ENCODE peak calls at places on chromosomes 13 and 19, in eight cellular contexts. C is upper lobe of right lung; D is CD8-positive, alpha-beta T cell; N is NCI-H2227 treated with DMSO at 0.1 percent for 48 hours; S is CD8-positive, alpha-beta memory T cell; G is GM12865; P is fibroblast of lung; Y is brain microvascular endothelial cell. M is an unnamed sample.

GRCh38 chr19:30710721-30711120 is 338.5 kb downstream of the ZNF536 start:
- DNase-seq in S (no peak), G (no peak), N (no peak), P (no peak), D (no peak), Y (no peak), C (no peak), M (no peak)

GRCh38 chr19:7857727-7858701 is 16.2 kb downstream of the PRR36 start:
- DNase-seq in D (no peak), Y (no peak), C (no peak), G (no peak), S (no peak), P (no peak), N (peak), M (no peak)

GRCh38 chr13:98014766-98015165 is 61.3 kb downstream of the IPO5 start:
- DNase-seq in N (no peak), Y (peak), G (no peak), P (peak), S (no peak), C (no peak), D (no peak), M (no peak)

GRCh38 chr13:20402881-20403280 is 122.8 kb downstream of the CRYL1 start:
- DNase-seq in D (no peak), S (no peak), N (no peak), Y (no peak), G (no peak), P (no peak), C (no peak), M (no peak)

GRCh38 chr19:38035515-38036495 is 128.8 kb downstream of the SIPA1L3 start:
- DNase-seq in C (no peak), G (no peak), S (no peak), P (no peak), Y (peak), D (no peak), N (peak), M (no peak)

GRCh38 chr19:29873024-29873800 is 61.4 kb downstream of the CCNE1 start:
- DNase-seq in N (peak), Y (no peak), P (peak), D (peak), C (peak), S (peak), G (peak), M (no peak)

GRCh38 chr13:30159446-30159839 is 147.9 kb downstream of the KATNAL1 start:
- DNase-seq in S (no peak), N (no peak), P (peak), G (peak), D (no peak), C (no peak), Y (peak), M (peak)

GRCh38 chr19:50380767-50381166 is 3.4 kb upstream of the POLD1 start:
- DNase-seq in S (no peak), G (no peak), P (no peak), Y (no peak), C (peak), D (no peak), N (no peak), M (no peak)

GRCh38 chr13:113243847-113244246 is 34.4 kb downstream of the CUL4A start:
- DNase-seq in P (no peak), S (no peak), Y (no peak), G (no peak), N (no peak), C (no peak), D (no peak), M (no peak)

GRCh38 chr19:32404213-32404938 is 1.2 kb upstream of the DPY19L3 start:
- DNase-seq in S (no peak), G (peak), N (peak), P (no peak), C (no peak), Y (no peak), D (no peak), M (no peak)

GRCh38 chr19:11164879-11165406 is 9.4 kb upstream of the SPC24 start:
- DNase-seq in P (peak), C (no peak), G (no peak), N (no peak), D (no peak), S (no peak), Y (no peak), M (no peak)

GRCh38 chr19:5341981-5342380 is 1.4 kb upstream of the PTPRS start:
- DNase-seq in P (no peak), S (no peak), C (no peak), D (no peak), N (no peak), G (no peak), Y (no peak), M (no peak)

GRCh38 chr13:113813749-113814434 is 50.0 kb downstream of the GAS6 start:
- DNase-seq in Y (no peak), D (no peak), G (no peak), C (no peak), S (no peak), P (no peak), N (no peak), M (no peak)

GRCh38 chr13:38045278-38046048 is 175.9 kb upstream of the TRPC4 start:
- DNase-seq in D (no peak), P (peak), N (no peak), Y (peak), G (peak), S (no peak), C (no peak), M (peak)

GRCh38 chr19:31170046-31170445 is 179.2 kb downstream of the TSHZ3 start:
- DNase-seq in P (no peak), C (no peak), Y (no peak), D (no peak), N (no peak), S (no peak), G (no peak), M (no peak)

GRCh38 chr13:47594833-47595232 is 406.2 kb downstream of the SUCLA2 start:
- DNase-seq in C (no peak), G (peak), Y (peak), D (no peak), S (no peak), N (no peak), P (peak), M (peak)

GRCh38 chr13:100875392-100876043 is 200.9 kb upstream of the TMTC4 start:
- DNase-seq in N (no peak), D (no peak), P (peak), Y (peak), G (peak), C (no peak), S (no peak), M (peak)

GRCh38 chr19:27972291-27973040 is 1240.5 kb downstream of the UQCRFS1 start:
- DNase-seq in P (no peak), D (no peak), N (no peak), C (no peak), Y (peak), G (no peak), S (no peak), M (no peak)

GRCh38 chr13:108083056-108083455 is 132.3 kb downstream of the LIG4 start:
- DNase-seq in D (no peak), Y (no peak), G (no peak), S (no peak), C (no peak), P (no peak), N (no peak), M (peak)

M was measured in H4.